ENCODE peak calls at places on chromosomes 2 and 18, in eight cellular contexts. X, G, Q, H, N, O, L and C are unnamed samples.

GRCh38 chr18:70640336-70640887 is 351.6 kb downstream of the SOCS6 start:
- DNase-seq in X (no peak), G (no peak), Q (no peak), H (no peak), N (no peak), O (no peak), L (no peak), C (no peak)

GRCh38 chr2:53170463-53170862 is 597.1 kb upstream of the CHAC2 start:
- DNase-seq in X (no peak), G (no peak), Q (no peak), H (no peak), N (no peak), O (no peak), L (no peak), C (no peak)

GRCh38 chr18:73793386-73793785 is 354.2 kb downstream of the FBXO15 start:
- DNase-seq in X (no peak), G (no peak), Q (no peak), H (no peak), N (no peak), O (no peak), L (no peak), C (no peak)

GRCh38 chr2:28231110-28231621 is 161.5 kb upstream of the FOSL2 start:
- DNase-seq in X (no peak), G (no peak), Q (no peak), H (no peak), N (no peak), O (no peak), L (no peak), C (peak)

GRCh38 chr2:10271946-10272345 is 30.8 kb upstream of the HPCAL1 start:
- DNase-seq in X (no peak), G (no peak), Q (no peak), H (no peak), N (no peak), O (peak), L (no peak), C (no peak)

GRCh38 chr2:64770137-64770780 is 116.5 kb upstream of the SERTAD2 start:
- DNase-seq in X (no peak), G (no peak), Q (no peak), H (peak), N (no peak), O (no peak), L (no peak), C (no peak)

GRCh38 chr2:8457620-8458255 is 224.1 kb upstream of the ID2 start:
- DNase-seq in X (no peak), G (no peak), Q (no peak), H (no peak), N (no peak), O (no peak), L (no peak), C (no peak)

GRCh38 chr2:70750320-70750719 is 17.7 kb downstream of the ADD2 start:
- DNase-seq in X (no peak), G (no peak), Q (no peak), H (no peak), N (no peak), O (no peak), L (no peak), C (no peak)

GRCh38 chr2:196544906-196545433 is 94.5 kb upstream of the CCDC150 start:
- DNase-seq in X (no peak), G (no peak), Q (no peak), H (no peak), N (no peak), O (no peak), L (no peak), C (no peak)

GRCh38 chr18:34870916-34871315 is 160.8 kb downstream of the DTNA start:
- DNase-seq in X (no peak), G (no peak), Q (no peak), H (no peak), N (no peak), O (no peak), L (no peak), C (no peak)

GRCh38 chr18:48022021-48022420 is 91.6 kb upstream of the SMAD2 start:
- DNase-seq in X (no peak), G (no peak), Q (no peak), H (no peak), N (no peak), O (no peak), L (no peak), C (no peak)

GRCh38 chr18:68148862-68149261 is 566.0 kb downstream of the TMX3 start:
- DNase-seq in X (no peak), G (no peak), Q (no peak), H (no peak), N (no peak), O (no peak), L (no peak), C (no peak)

GRCh38 chr2:178331474-178332431 is 119.2 kb downstream of the PRKRA start:
- DNase-seq in X (no peak), G (no peak), Q (no peak), H (no peak), N (no peak), O (peak), L (no peak), C (no peak)

GRCh38 chr2:241950878-241951331 is 81.4 kb downstream of the RTP5 start:
- DNase-seq in X (peak), G (peak), Q (peak), H (peak), N (peak), O (peak), L (no peak), C (peak)

GRCh38 chr2:21155365-21156136 is 31.8 kb downstream of the TDRD15 start:
- DNase-seq in X (no peak), G (no peak), Q (no peak), H (no peak), N (no peak), O (peak), L (no peak), C (no peak)

GRCh38 chr2:29632018-29632417 is 289.4 kb downstream of the ALK start:
- DNase-seq in X (no peak), G (no peak), Q (no peak), H (no peak), N (no peak), O (no peak), L (no peak), C (no peak)

GRCh38 chr2:237673130-237673921 is 45.9 kb downstream of the LRRFIP1 start:
- DNase-seq in X (peak), G (peak), Q (peak), H (peak), N (no peak), O (peak), L (no peak), C (peak)

GRCh38 chr2:235850771-235851551 is 317.2 kb downstream of the GBX2 start:
- DNase-seq in X (no peak), G (no peak), Q (no peak), H (no peak), N (no peak), O (no peak), L (no peak), C (no peak)

DNA sequence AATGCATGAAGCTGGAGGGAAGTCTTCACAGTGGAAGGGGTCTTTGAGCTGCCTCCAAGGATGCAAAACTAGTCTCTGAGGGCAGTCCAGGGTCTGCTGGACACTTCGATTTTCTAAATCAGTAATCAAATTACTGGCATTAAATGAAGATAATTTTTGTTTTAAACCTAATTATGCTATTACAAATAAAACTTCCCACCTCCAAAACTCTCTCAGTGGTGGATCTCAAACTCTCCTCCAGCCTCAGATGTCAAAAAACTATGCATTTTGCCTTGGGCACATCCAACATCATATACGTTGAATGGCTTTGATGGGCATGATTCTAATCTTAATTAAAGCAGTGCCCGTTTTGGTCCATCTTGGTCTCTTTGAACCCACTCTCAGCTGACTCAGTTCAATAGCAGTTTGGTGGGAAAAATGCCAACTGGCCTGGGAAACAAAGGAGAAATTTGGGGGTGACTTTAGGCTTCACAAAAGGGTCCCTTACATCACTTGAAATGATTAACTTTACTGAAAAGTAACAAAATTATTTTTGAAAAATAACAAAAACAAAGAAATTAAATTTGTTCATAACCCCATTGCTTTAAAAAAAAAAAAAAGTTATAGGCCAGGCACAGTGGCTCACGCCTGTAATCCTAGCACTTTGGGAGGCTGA is 5.9 kb upstream of the MYCN start:
- DNase-seq in X (no peak), G (no peak), Q (no peak), H (no peak), N (no peak), O (no peak), L (no peak), C (no peak)
- TF ChIP-seq POLR2A in X (no peak), G (no peak), Q (no peak), H (no peak), N (no peak), O (no peak), L (no peak), C (no peak)

GRCh38 chr18:9103488-9103887 is 989 bp downstream of the NDUFV2 start:
- DNase-seq in X (no peak), G (peak), Q (no peak), H (no peak), N (no peak), O (no peak), L (no peak), C (peak)
- TF ChIP-seq MAX in X (no peak), G (no peak), Q (no peak), H (no peak), N (no peak), O (no peak), L (no peak), C (no peak)

GRCh38 chr2:43220229-43220981 is 6.0 kb downstream of the ZFP36L2 start:
- DNase-seq in X (no peak), G (peak), Q (no peak), H (no peak), N (no peak), O (no peak), L (no peak), C (no peak)
- TF ChIP-seq POLR2A in X (no peak), G (peak), Q (no peak), H (no peak), N (no peak), O (no peak), L (no peak), C (no peak)

DNA sequence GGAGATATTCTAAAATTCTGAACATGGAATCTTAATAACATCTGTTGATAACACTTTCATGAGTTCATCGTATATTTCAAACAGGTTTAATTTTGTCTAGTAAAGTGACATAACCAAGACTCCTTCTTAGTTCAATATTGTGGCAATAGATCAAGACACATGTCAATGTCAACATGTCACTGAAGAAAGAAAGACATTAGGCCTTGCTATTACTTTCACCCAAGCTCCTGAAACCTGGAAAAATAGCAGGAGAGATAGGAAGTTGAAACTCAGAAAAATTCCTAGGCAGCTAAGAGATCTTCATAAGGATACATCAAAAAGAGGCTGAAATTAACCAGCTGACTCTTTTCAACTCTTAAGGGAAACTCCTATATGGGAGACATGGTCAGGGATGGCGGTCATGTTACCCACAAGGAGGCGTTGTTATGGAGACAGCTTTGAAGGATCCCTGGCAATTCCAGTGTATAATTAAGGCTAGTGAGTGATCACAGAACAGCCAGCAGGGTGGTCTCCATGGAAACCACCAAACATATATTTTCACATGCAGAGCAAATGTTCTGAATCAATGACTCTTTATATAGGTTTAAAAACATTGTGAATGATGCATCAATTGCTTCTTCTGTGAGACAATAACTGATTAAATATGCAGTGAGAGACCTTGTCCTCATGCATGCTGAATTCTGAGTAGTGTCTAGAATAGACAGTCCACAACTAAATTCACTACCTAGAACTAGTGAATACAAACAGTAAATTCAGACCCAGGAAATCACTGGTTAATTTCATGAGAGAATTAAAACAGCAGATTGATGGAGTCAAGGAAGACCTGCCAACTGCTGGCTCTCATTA is 115.3 kb upstream of the RIOK3 start:
- DNase-seq in X (peak), G (peak), Q (peak), H (no peak), N (no peak), O (peak), L (no peak), C (no peak)
- TF ChIP-seq MAX in X (no peak), G (no peak), Q (no peak), H (no peak), N (no peak), O (no peak), L (no peak), C (no peak)